ENCODE peak calls at places on chromosomes 12 and 14, in nine cellular contexts. One of them, this sample, is unnamed.

GRCh38 chr12:68236421-68237059 is 10.9 kb upstream of the IL26 start:
- DNase-seq in lower leg skin: no peak
- DNase-seq in endothelial cell: no peak
- DNase-seq in astrocyte of the spinal cord: no peak
- DNase-seq in transverse colon: no peak
- DNase-seq in neural crest cell: no peak
- DNase-seq in CD8-positive, alpha-beta T cell: peak; percentile 69
- DNase-seq in GM23338: no peak
- DNase-seq in gastrocnemius medialis: no peak
- DNase-seq in this sample: peak; percentile 32

GRCh38 chr12:24488091-24488596 is 460.8 kb downstream of the BCAT1 start:
- DNase-seq in lower leg skin: no peak
- DNase-seq in endothelial cell: no peak
- DNase-seq in astrocyte of the spinal cord: peak; percentile 48
- DNase-seq in transverse colon: no peak
- DNase-seq in neural crest cell: no peak
- DNase-seq in CD8-positive, alpha-beta T cell: no peak
- DNase-seq in GM23338: no peak
- DNase-seq in gastrocnemius medialis: peak; percentile 56
- DNase-seq in this sample: no peak

GRCh38 chr12:54592316-54592715 is 3.9 kb upstream of the PPP1R1A start:
- DNase-seq in lower leg skin: no peak
- DNase-seq in endothelial cell: no peak
- DNase-seq in astrocyte of the spinal cord: no peak
- DNase-seq in transverse colon: no peak
- DNase-seq in neural crest cell: no peak
- DNase-seq in CD8-positive, alpha-beta T cell: no peak
- DNase-seq in GM23338: no peak
- DNase-seq in gastrocnemius medialis: no peak
- DNase-seq in this sample: no peak

GRCh38 chr14:104930526-104931322 is 6.0 kb downstream of the PLD4 start:
- DNase-seq in lower leg skin: peak; percentile 84
- DNase-seq in endothelial cell: no peak
- DNase-seq in astrocyte of the spinal cord: no peak
- DNase-seq in transverse colon: no peak
- DNase-seq in neural crest cell: no peak
- DNase-seq in CD8-positive, alpha-beta T cell: no peak
- DNase-seq in GM23338: no peak
- DNase-seq in gastrocnemius medialis: no peak
- DNase-seq in this sample: no peak

GRCh38 chr14:46215801-46216200 is 435.8 kb downstream of the RPL10L start:
- DNase-seq in lower leg skin: no peak
- DNase-seq in endothelial cell: no peak
- DNase-seq in astrocyte of the spinal cord: no peak
- DNase-seq in transverse colon: no peak
- DNase-seq in neural crest cell: no peak
- DNase-seq in CD8-positive, alpha-beta T cell: no peak
- DNase-seq in GM23338: no peak
- DNase-seq in gastrocnemius medialis: no peak
- DNase-seq in this sample: no peak

GRCh38 chr14:51368721-51369163 is 128.7 kb downstream of the TMX1 start:
- DNase-seq in lower leg skin: no peak
- DNase-seq in endothelial cell: no peak
- DNase-seq in astrocyte of the spinal cord: peak; percentile 83
- DNase-seq in transverse colon: no peak
- DNase-seq in neural crest cell: no peak
- DNase-seq in CD8-positive, alpha-beta T cell: no peak
- DNase-seq in GM23338: peak; percentile 19
- DNase-seq in gastrocnemius medialis: peak; percentile 30
- DNase-seq in this sample: no peak

GRCh38 chr12:130714591-130715149 is 1.4 kb downstream of the RIMBP2 start:
- DNase-seq in lower leg skin: peak; percentile 82
- DNase-seq in endothelial cell: no peak
- DNase-seq in astrocyte of the spinal cord: no peak
- DNase-seq in transverse colon: no peak
- DNase-seq in neural crest cell: no peak
- DNase-seq in CD8-positive, alpha-beta T cell: no peak
- DNase-seq in GM23338: no peak
- DNase-seq in gastrocnemius medialis: no peak
- DNase-seq in this sample: no peak

GRCh38 chr12:14048949-14049545 is 67.6 kb upstream of the GRIN2B start:
- DNase-seq in lower leg skin: no peak
- DNase-seq in endothelial cell: no peak
- DNase-seq in astrocyte of the spinal cord: no peak
- DNase-seq in transverse colon: no peak
- DNase-seq in neural crest cell: no peak
- DNase-seq in CD8-positive, alpha-beta T cell: no peak
- DNase-seq in GM23338: no peak
- DNase-seq in gastrocnemius medialis: no peak
- DNase-seq in this sample: no peak

GRCh38 chr12:4789776-4790175 is 69.6 kb downstream of the GALNT8 start:
- DNase-seq in lower leg skin: no peak
- DNase-seq in endothelial cell: no peak
- DNase-seq in astrocyte of the spinal cord: no peak
- DNase-seq in transverse colon: no peak
- DNase-seq in neural crest cell: no peak
- DNase-seq in CD8-positive, alpha-beta T cell: no peak
- DNase-seq in GM23338: no peak
- DNase-seq in gastrocnemius medialis: no peak
- DNase-seq in this sample: no peak

GRCh38 chr12:55009171-55009570 is 10.6 kb upstream of the NEUROD4 start:
- DNase-seq in lower leg skin: no peak
- DNase-seq in endothelial cell: no peak
- DNase-seq in astrocyte of the spinal cord: no peak
- DNase-seq in transverse colon: no peak
- DNase-seq in neural crest cell: no peak
- DNase-seq in CD8-positive, alpha-beta T cell: no peak
- DNase-seq in GM23338: no peak
- DNase-seq in gastrocnemius medialis: no peak
- DNase-seq in this sample: no peak

GRCh38 chr12:45148017-45148416 is 67.9 kb upstream of the ANO6 start:
- DNase-seq in lower leg skin: no peak
- DNase-seq in endothelial cell: no peak
- DNase-seq in astrocyte of the spinal cord: no peak
- DNase-seq in transverse colon: no peak
- DNase-seq in neural crest cell: no peak
- DNase-seq in CD8-positive, alpha-beta T cell: no peak
- DNase-seq in GM23338: no peak
- DNase-seq in gastrocnemius medialis: no peak
- DNase-seq in this sample: no peak

GRCh38 chr12:104588048-104588942 is 131.5 kb downstream of the CHST11 start:
- DNase-seq in lower leg skin: no peak
- DNase-seq in endothelial cell: no peak
- DNase-seq in astrocyte of the spinal cord: peak; percentile 77
- DNase-seq in transverse colon: no peak
- DNase-seq in neural crest cell: no peak
- DNase-seq in CD8-positive, alpha-beta T cell: no peak
- DNase-seq in GM23338: no peak
- DNase-seq in gastrocnemius medialis: no peak
- DNase-seq in this sample: no peak

GRCh38 chr12:52976574-52977071 is 27.7 kb downstream of the KRT18 start:
- DNase-seq in lower leg skin: no peak
- DNase-seq in endothelial cell: no peak
- DNase-seq in astrocyte of the spinal cord: peak; percentile 28
- DNase-seq in transverse colon: no peak
- DNase-seq in neural crest cell: no peak
- DNase-seq in CD8-positive, alpha-beta T cell: no peak
- DNase-seq in GM23338: peak; percentile 43
- DNase-seq in gastrocnemius medialis: no peak
- DNase-seq in this sample: no peak

GRCh38 chr12:105228494-105228893 is 7.5 kb downstream of the APPL2 start:
- DNase-seq in lower leg skin: no peak
- DNase-seq in endothelial cell: no peak
- DNase-seq in astrocyte of the spinal cord: peak; percentile 78
- DNase-seq in transverse colon: no peak
- DNase-seq in neural crest cell: no peak
- DNase-seq in CD8-positive, alpha-beta T cell: no peak
- DNase-seq in GM23338: no peak
- DNase-seq in gastrocnemius medialis: no peak
- DNase-seq in this sample: no peak

GRCh38 chr14:61514006-61514830 is 181.1 kb upstream of the HIF1A start:
- DNase-seq in lower leg skin: no peak
- DNase-seq in endothelial cell: no peak
- DNase-seq in astrocyte of the spinal cord: peak; percentile 67
- DNase-seq in transverse colon: no peak
- DNase-seq in neural crest cell: no peak
- DNase-seq in CD8-positive, alpha-beta T cell: no peak
- DNase-seq in GM23338: no peak
- DNase-seq in gastrocnemius medialis: no peak
- DNase-seq in this sample: no peak

GRCh38 chr14:26905219-26905618 is 307.4 kb upstream of the NOVA1 start:
- DNase-seq in lower leg skin: no peak
- DNase-seq in endothelial cell: no peak
- DNase-seq in astrocyte of the spinal cord: no peak
- DNase-seq in transverse colon: no peak
- DNase-seq in neural crest cell: no peak
- DNase-seq in CD8-positive, alpha-beta T cell: no peak
- DNase-seq in GM23338: no peak
- DNase-seq in gastrocnemius medialis: no peak
- DNase-seq in this sample: no peak
- TF ChIP-seq CTCF in lower leg skin: no peak
- TF ChIP-seq CTCF in endothelial cell: no peak
- TF ChIP-seq CTCF in astrocyte of the spinal cord: no peak
- TF ChIP-seq CTCF in transverse colon: no peak
- TF ChIP-seq CTCF in neural crest cell: peak; percentile 50
- TF ChIP-seq CTCF in CD8-positive, alpha-beta T cell: no peak
- TF ChIP-seq CTCF in GM23338: no peak
- TF ChIP-seq CTCF in gastrocnemius medialis: no peak
- TF ChIP-seq CTCF in this sample: no peak

GRCh38 chr12:6960291-6961277 is 9.4 kb downstream of the PTPN6 start:
- DNase-seq in lower leg skin: peak; percentile 83
- DNase-seq in endothelial cell: no peak
- DNase-seq in astrocyte of the spinal cord: peak; percentile 28
- DNase-seq in transverse colon: peak; percentile 58
- DNase-seq in neural crest cell: no peak
- DNase-seq in CD8-positive, alpha-beta T cell: peak; percentile 61
- DNase-seq in GM23338: no peak
- DNase-seq in gastrocnemius medialis: peak; percentile 29
- DNase-seq in this sample: no peak

GRCh38 chr12:6961278-6961694 is 9.2 kb downstream of the PHB2 start:
- DNase-seq in lower leg skin: peak; percentile 95
- DNase-seq in endothelial cell: no peak
- DNase-seq in astrocyte of the spinal cord: no peak
- DNase-seq in transverse colon: peak; percentile 83
- DNase-seq in neural crest cell: no peak
- DNase-seq in CD8-positive, alpha-beta T cell: peak; percentile 89
- DNase-seq in GM23338: no peak
- DNase-seq in gastrocnemius medialis: peak; percentile 74
- DNase-seq in this sample: peak; percentile 74

GRCh38 chr12:6963016-6963731 is 7.3 kb downstream of the PHB2 start:
- DNase-seq in lower leg skin: peak; percentile 93
- DNase-seq in endothelial cell: no peak
- DNase-seq in astrocyte of the spinal cord: no peak
- DNase-seq in transverse colon: peak; percentile 95
- DNase-seq in neural crest cell: no peak
- DNase-seq in CD8-positive, alpha-beta T cell: peak; percentile 48
- DNase-seq in GM23338: peak; percentile 95
- DNase-seq in gastrocnemius medialis: peak; percentile 14
- DNase-seq in this sample: no peak

GRCh38 chr12:6962285-6963015 is 8.0 kb downstream of the PHB2 start:
- DNase-seq in lower leg skin: no peak
- DNase-seq in endothelial cell: no peak
- DNase-seq in astrocyte of the spinal cord: no peak
- DNase-seq in transverse colon: peak; percentile 89
- DNase-seq in neural crest cell: no peak
- DNase-seq in CD8-positive, alpha-beta T cell: peak; percentile 50
- DNase-seq in GM23338: peak; percentile 58
- DNase-seq in gastrocnemius medialis: peak; percentile 19
- DNase-seq in this sample: no peak

DNA sequence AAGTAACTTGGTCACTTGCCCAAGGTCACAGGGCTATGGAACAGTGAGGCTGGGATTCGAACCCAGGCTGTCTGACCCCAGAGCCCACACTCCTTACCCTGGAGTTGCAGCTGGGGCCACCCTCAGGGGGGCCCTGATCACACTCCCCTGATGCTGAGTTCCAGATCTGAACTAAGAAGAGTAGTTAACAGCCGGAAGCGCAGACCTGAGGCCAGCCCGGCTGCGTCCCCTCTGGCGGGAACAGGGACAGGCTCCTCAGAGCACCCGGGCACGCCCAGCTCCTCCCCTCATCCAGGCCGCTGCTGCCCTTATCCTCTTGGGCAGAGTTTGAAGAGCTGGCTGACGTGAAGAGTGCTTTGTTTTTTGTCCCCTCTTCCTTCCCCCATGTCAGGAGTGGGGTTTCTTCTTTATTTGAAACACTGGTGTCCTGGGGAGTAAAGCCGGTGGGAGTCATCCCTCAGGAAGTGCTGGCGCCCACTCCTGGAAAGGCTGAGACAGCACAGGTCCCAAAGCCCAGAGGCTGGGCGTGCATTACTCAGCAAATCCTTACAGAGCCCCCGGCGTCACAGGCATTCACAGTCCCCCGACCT is 8.7 kb downstream of the PHB2 start:
- DNase-seq in lower leg skin: peak; percentile 92
- DNase-seq in endothelial cell: peak; percentile 57
- DNase-seq in astrocyte of the spinal cord: peak; percentile 79
- DNase-seq in transverse colon: peak; percentile 85
- DNase-seq in neural crest cell: peak; percentile 59
- DNase-seq in CD8-positive, alpha-beta T cell: no peak
- DNase-seq in GM23338: peak; percentile 91
- DNase-seq in gastrocnemius medialis: peak; percentile 57
- DNase-seq in this sample: no peak
- TF ChIP-seq CTCF in lower leg skin: no peak
- TF ChIP-seq CTCF in endothelial cell: no peak
- TF ChIP-seq CTCF in astrocyte of the spinal cord: peak; percentile 72
- TF ChIP-seq CTCF in transverse colon: peak; percentile 67
- TF ChIP-seq CTCF in neural crest cell: peak; percentile 67
- TF ChIP-seq CTCF in CD8-positive, alpha-beta T cell: no peak
- TF ChIP-seq CTCF in GM23338: peak; percentile 63
- TF ChIP-seq CTCF in gastrocnemius medialis: no peak
- TF ChIP-seq CTCF in this sample: no peak

DNA sequence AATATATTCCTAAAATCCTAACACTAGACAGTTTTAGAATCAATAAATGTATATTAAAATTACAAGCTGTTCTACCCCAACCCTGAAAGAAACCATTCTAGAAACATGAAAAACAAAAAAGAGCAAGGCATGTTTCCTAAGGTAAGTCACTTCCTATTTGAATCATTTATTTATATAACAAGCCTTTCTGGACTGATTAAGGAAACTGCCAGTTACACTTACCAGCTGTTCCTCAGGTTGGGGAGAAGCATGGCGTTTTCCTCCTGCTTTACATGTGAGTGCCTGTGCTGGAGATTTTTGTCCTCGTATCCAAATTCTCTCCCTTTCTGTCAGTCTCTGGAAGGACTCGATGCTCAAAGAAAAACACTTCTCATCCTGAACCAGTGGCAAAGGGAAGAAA is 183.3 kb downstream of the EFCAB11 start:
- DNase-seq in lower leg skin: no peak
- DNase-seq in endothelial cell: no peak
- DNase-seq in astrocyte of the spinal cord: peak; percentile 20
- DNase-seq in transverse colon: no peak
- DNase-seq in neural crest cell: no peak
- DNase-seq in CD8-positive, alpha-beta T cell: no peak
- DNase-seq in GM23338: no peak
- DNase-seq in gastrocnemius medialis: no peak
- DNase-seq in this sample: no peak
- TF ChIP-seq CTCF in lower leg skin: no peak
- TF ChIP-seq CTCF in endothelial cell: no peak
- TF ChIP-seq CTCF in astrocyte of the spinal cord: no peak
- TF ChIP-seq CTCF in transverse colon: no peak
- TF ChIP-seq CTCF in neural crest cell: no peak
- TF ChIP-seq CTCF in CD8-positive, alpha-beta T cell: no peak
- TF ChIP-seq CTCF in GM23338: no peak
- TF ChIP-seq CTCF in gastrocnemius medialis: no peak
- TF ChIP-seq CTCF in this sample: no peak

GRCh38 chr12:120229583-120230325 is 28.8 kb upstream of the RPLP0 start:
- DNase-seq in lower leg skin: no peak
- DNase-seq in endothelial cell: no peak
- DNase-seq in astrocyte of the spinal cord: no peak
- DNase-seq in transverse colon: peak; percentile 56
- DNase-seq in neural crest cell: no peak
- DNase-seq in CD8-positive, alpha-beta T cell: no peak
- DNase-seq in GM23338: peak; percentile 50
- DNase-seq in gastrocnemius medialis: peak; percentile 53
- DNase-seq in this sample: no peak
- TF ChIP-seq CTCF in lower leg skin: no peak
- TF ChIP-seq CTCF in endothelial cell: no peak
- TF ChIP-seq CTCF in astrocyte of the spinal cord: no peak
- TF ChIP-seq CTCF in transverse colon: no peak
- TF ChIP-seq CTCF in neural crest cell: no peak
- TF ChIP-seq CTCF in CD8-positive, alpha-beta T cell: no peak
- TF ChIP-seq CTCF in GM23338: peak; percentile 31
- TF ChIP-seq CTCF in gastrocnemius medialis: no peak
- TF ChIP-seq CTCF in this sample: no peak